ENCODE peak calls at places on chromosome 21, in five cellular contexts. A, K, G, U and D are unnamed samples.

GRCh38 chr21:25107708-25108107 is 499.6 kb downstream of the MRPL39 start:
- DNase-seq in A (no peak), K (peak), G (peak), U (no peak), D (no peak)

GRCh38 chr21:28069446-28069845 is 923.2 kb downstream of the LTN1 start:
- DNase-seq in A (peak), K (peak), G (peak), U (no peak), D (no peak)

GRCh38 chr21:17622018-17622417 is 9.3 kb upstream of the BTG3 start:
- DNase-seq in A (no peak), K (no peak), G (no peak), U (no peak), D (no peak)

GRCh38 chr21:33403786-33404571 is 766 bp downstream of the IFNGR2 start:
- DNase-seq in A (peak), K (no peak), G (peak), U (peak), D (peak)

GRCh38 chr21:33924079-33924765 is 8.6 kb upstream of the ATP5PO start:
- DNase-seq in A (peak), K (peak), G (peak), U (peak), D (peak)

GRCh38 chr21:14922980-14923379 is 141.8 kb downstream of the NRIP1 start:
- DNase-seq in A (no peak), K (no peak), G (no peak), U (no peak), D (no peak)

GRCh38 chr21:18832950-18833349 is 429.4 kb upstream of the TMPRSS15 start:
- DNase-seq in A (no peak), K (no peak), G (peak), U (peak), D (no peak)

GRCh38 chr21:22211943-22212342 is 1213.7 kb downstream of the NCAM2 start:
- DNase-seq in A (no peak), K (no peak), G (no peak), U (no peak), D (no peak)

GRCh38 chr21:25292396-25292795 is 314.9 kb downstream of the MRPL39 start:
- DNase-seq in A (no peak), K (no peak), G (no peak), U (no peak), D (no peak)

GRCh38 chr21:34704119-34704518 is 35.3 kb downstream of the CLIC6 start:
- DNase-seq in A (no peak), K (no peak), G (no peak), U (no peak), D (no peak)

GRCh38 chr21:34565238-34565637 is 49.7 kb downstream of the RCAN1 start:
- DNase-seq in A (no peak), K (no peak), G (no peak), U (no peak), D (no peak)

GRCh38 chr21:34307991-34308532 is 55.7 kb upstream of the KCNE2 start:
- DNase-seq in A (no peak), K (no peak), G (no peak), U (peak), D (no peak)

GRCh38 chr21:44399955-44400790 is 46.8 kb downstream of the TRPM2 start:
- DNase-seq in A (peak), K (no peak), G (no peak), U (no peak), D (no peak)

GRCh38 chr21:32894321-32894720 is 122.8 kb upstream of the PAXBP1 start:
- DNase-seq in A (no peak), K (no peak), G (no peak), U (no peak), D (no peak)

GRCh38 chr21:17903029-17903806 is 84.1 kb upstream of the C21orf91 start:
- DNase-seq in A (no peak), K (no peak), G (peak), U (peak), D (no peak)

GRCh38 chr21:44090332-44090731 is 16.9 kb upstream of the PWP2 start:
- DNase-seq in A (no peak), K (no peak), G (no peak), U (no peak), D (no peak)

GRCh38 chr21:39932335-39932734 is 65.1 kb downstream of the PCP4 start:
- DNase-seq in A (no peak), K (no peak), G (no peak), U (no peak), D (no peak)

GRCh38 chr21:34808569-34809204 is 139.9 kb downstream of the CLIC6 start:
- DNase-seq in A (no peak), K (no peak), G (peak), U (no peak), D (no peak)

GRCh38 chr21:37687001-37687400 is 229.3 kb downstream of the KCNJ6 start:
- DNase-seq in A (no peak), K (no peak), G (peak), U (peak), D (no peak)

GRCh38 chr21:33264561-33264960 is 1.6 kb upstream of the IL10RB start:
- DNase-seq in A (no peak), K (no peak), G (no peak), U (no peak), D (no peak)

GRCh38 chr21:16285646-16286223 is 556.0 kb downstream of the USP25 start:
- DNase-seq in A (no peak), K (no peak), G (no peak), U (no peak), D (no peak)

GRCh38 chr21:37684115-37684493 is 232.2 kb downstream of the KCNJ6 start:
- DNase-seq in A (no peak), K (no peak), G (no peak), U (no peak), D (no peak)

GRCh38 chr21:32813265-32813903 is 41.8 kb upstream of the PAXBP1 start:
- DNase-seq in A (peak), K (no peak), G (no peak), U (no peak), D (peak)

GRCh38 chr21:15520811-15521643 is 208.8 kb upstream of the USP25 start:
- DNase-seq in A (no peak), K (no peak), G (peak), U (no peak), D (no peak)

GRCh38 chr21:31731112-31731801 is 661 bp downstream of the SCAF4 start:
- DNase-seq in A (peak), K (no peak), G (no peak), U (peak), D (peak)
- H2BK12ac ChIP-seq in A (no peak), K (no peak), G (no peak), U (no peak), D (no peak)

GRCh38 chr21:38810826-38811164 is 5.1 kb downstream of the ETS2 start:
- DNase-seq in A (no peak), K (no peak), G (no peak), U (no peak), D (no peak)

GRCh38 chr21:38807987-38808386 is 2.3 kb downstream of the ETS2 start:
- DNase-seq in A (no peak), K (no peak), G (peak), U (peak), D (no peak)

GRCh38 chr21:38807481-38807880 is 1.8 kb downstream of the ETS2 start:
- DNase-seq in A (no peak), K (no peak), G (peak), U (no peak), D (peak)

GRCh38 chr21:38810034-38810825 is 4.5 kb downstream of the ETS2 start:
- DNase-seq in A (peak), K (no peak), G (no peak), U (no peak), D (no peak)

DNA sequence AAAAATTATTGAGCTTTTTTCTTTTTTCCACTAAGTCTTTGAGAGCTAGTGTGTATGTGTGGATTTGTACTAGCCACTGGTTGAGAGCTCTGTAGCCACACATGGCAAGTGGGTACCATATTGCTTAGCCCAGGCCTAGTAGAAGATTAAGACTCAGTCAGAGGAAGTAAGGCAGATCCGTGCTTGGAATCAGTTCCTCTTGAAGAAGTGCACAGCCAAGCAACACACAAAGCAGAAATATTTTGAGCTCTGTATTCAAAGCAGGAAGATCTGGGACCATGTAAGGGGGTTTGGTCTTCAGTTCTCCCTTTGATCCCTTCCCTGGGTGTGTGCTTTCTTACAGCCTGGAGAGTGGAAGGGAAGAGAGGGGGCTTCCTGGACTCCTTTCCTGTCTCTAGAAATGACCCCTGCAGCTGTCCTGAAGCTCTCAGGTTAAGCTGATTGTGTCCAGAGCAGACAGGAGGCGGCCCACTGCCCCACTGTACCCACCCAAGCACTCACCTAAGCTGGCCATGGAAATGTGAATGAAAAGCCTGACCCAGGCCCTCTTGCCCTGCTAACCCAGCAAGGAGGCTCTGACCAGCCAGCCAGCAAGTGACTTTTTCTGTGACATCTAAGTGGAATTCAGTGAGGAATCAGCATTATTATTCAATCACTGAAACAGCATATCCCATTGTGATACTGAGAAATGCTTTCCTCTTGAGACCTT is 3.6 kb downstream of the ETS2 start:
- DNase-seq in A (no peak), K (no peak), G (no peak), U (no peak), D (no peak)
- H3K9ac ChIP-seq in A (peak), K (no peak), G (no peak), U (no peak), D (no peak)

DNA sequence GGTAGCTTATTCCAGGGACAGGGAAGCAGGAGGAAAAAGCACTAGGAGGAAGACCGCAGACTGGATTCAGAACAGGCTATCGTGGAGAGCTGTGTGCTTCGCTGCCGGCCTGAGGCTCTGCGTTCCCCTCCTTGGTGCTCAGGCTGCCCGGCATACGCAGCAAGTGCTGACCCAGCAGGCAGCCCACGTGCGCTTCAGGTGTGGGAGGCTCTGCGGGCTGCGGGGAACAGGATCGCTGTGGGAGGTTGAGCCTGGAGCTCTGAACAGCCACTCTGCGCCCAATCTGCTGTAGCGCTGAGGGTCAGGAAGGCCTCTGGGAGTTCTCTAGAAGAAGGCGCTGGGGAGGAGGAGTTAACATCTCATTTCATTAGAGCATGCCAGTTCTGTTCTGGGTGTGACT is 27.9 kb downstream of the DOP1B start:
- DNase-seq in A (no peak), K (no peak), G (no peak), U (no peak), D (no peak)
- H2BK12ac ChIP-seq in A (no peak), K (no peak), G (no peak), U (no peak), D (no peak)

GRCh38 chr21:29238052-29238966 is 60.4 kb upstream of the BACH1 start:
- DNase-seq in A (no peak), K (no peak), G (no peak), U (peak), D (no peak)
- H3K9ac ChIP-seq in A (no peak), K (no peak), G (no peak), U (no peak), D (no peak)

DNA sequence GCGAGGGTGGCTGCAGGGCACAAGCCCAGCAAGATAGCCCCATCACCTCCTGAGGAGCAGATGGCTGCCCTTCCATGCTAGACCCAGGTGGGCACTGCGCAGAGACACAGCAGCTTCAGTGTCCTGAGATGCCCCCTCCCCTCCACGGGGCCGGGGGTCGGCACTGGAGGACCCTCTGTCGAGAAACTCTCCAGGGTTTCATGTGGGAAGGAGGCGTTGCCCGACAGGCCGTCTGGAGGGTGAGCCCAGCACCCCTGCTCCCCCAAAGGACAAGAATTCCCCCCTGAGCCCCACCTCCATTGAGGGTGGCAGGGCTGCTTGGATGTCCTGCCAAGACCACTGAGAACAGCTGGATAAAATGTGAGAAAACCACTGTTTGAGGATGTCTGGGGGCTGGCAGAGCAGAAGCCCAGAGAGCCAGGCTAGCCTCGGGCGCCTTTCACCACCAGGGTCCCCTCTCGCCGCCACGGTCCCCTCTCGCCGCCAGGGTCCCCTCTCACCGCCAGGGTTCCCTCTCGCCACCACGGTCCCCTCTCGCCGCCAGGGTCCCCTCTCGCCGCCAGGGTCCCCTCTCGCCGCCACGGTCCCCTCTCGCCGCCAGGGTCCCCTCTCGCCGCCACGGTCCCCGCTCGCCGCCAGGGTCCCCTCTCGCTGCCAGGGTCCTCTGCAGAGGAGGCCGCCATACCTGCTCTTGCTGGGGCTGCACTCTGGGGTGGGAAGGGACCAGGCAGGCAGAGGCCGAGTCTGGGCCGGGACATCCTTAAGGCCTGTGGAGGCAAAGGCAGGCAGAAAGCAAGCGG is 44.2 kb downstream of the SLC19A1 start:
- DNase-seq in A (no peak), K (no peak), G (no peak), U (no peak), D (no peak)
- H2BK12ac ChIP-seq in A (no peak), K (no peak), G (no peak), U (no peak), D (no peak)

GRCh38 chr21:26842976-26843911 is 2.0 kb downstream of the ADAMTS1 start:
- DNase-seq in A (peak), K (no peak), G (peak), U (peak), D (peak)

GRCh38 chr21:26840206-26840605 is 5.0 kb downstream of the ADAMTS1 start:
- DNase-seq in A (no peak), K (no peak), G (no peak), U (no peak), D (no peak)

GRCh38 chr21:26843912-26844257 is 1.3 kb downstream of the ADAMTS1 start:
- DNase-seq in A (no peak), K (no peak), G (peak), U (peak), D (peak)

GRCh38 chr21:26840912-26841311 is 4.3 kb downstream of the ADAMTS1 start:
- DNase-seq in A (no peak), K (no peak), G (peak), U (peak), D (no peak)

DNA sequence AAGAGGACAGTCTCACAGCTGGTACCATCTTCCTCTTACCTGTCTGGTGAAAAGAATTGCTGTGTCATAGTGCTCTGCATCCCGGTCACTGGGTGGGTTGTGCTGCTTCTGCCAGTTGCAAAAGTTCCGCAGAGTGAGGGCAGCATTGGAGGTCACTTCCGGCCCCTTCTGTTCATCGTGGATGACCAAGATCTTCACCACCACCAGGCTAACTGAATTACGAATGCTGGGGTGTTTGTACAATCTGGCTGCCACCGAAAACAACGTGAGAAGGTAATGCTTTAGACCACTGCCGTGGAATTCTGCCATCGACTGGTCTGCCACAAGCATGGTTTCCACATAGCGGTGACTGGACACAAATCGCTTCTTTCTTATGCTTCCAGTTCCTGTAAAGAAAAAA is 2.9 kb downstream of the ADAMTS1 start:
- DNase-seq in A (no peak), K (no peak), G (peak), U (peak), D (no peak)
- H3K9ac ChIP-seq in A (no peak), K (no peak), G (peak), U (peak), D (no peak)

GRCh38 chr21:42107881-42108553 is 36.9 kb downstream of the UMODL1 start:
- DNase-seq in A (peak), K (peak), G (peak), U (peak), D (peak)

GRCh38 chr21:42108554-42108885 is 37.4 kb downstream of the UMODL1 start:
- DNase-seq in A (no peak), K (no peak), G (no peak), U (peak), D (no peak)

GRCh38 chr21:42105916-42106315 is 34.8 kb downstream of the UMODL1 start:
- DNase-seq in A (no peak), K (no peak), G (no peak), U (no peak), D (no peak)

GRCh38 chr21:42106425-42106824 is 35.3 kb downstream of the UMODL1 start:
- DNase-seq in A (no peak), K (no peak), G (no peak), U (no peak), D (no peak)

GRCh38 chr21:42107177-42107880 is 36.2 kb downstream of the UMODL1 start:
- DNase-seq in A (peak), K (no peak), G (no peak), U (no peak), D (no peak)
- H2BK12ac ChIP-seq in A (no peak), K (no peak), G (no peak), U (no peak), D (no peak)

DNA sequence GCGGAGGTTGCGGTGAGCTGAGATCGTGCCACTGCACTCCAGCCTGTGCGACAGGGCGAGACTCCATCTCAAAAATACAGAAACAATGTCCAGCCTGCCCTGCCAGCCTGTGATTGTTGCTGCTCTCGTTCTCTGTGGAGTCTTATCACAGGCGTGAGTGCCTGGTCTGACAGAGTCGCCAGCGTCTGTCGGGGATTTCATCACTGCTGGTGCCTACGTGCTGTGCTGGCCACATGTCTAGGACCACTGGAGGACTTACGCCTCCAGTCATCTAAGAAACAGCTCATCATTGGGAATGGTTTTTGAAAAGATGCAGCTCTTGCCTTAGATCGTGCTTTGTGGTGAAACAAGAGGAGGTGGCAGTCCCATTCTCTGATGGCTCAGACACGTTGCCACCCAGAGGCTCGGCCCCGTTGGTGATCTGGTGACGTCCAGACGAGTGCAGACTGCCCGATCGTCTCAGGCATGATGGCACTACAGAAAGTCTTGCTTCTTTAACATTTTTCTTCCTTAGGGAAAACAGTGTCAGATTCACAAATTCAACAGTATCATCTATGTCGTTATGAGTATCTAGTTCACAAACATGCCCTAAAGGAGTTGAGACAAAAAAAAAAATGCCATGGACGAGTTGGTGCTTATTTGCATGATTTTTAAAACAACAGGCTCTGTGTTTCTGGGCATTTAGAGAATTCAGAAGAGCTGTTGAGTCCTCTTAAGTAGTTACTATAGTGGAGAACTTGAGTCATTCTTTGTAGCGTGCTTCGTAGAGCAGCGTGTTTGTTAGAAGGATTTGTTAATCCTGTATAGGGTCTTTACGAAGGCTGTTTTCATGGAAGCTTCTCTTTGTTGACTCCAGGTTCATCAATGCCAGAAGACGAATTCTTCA is 47.5 kb downstream of the CBS start:
- DNase-seq in A (no peak), K (no peak), G (no peak), U (peak), D (no peak)
- H3K9ac ChIP-seq in A (no peak), K (no peak), G (no peak), U (no peak), D (no peak)